ENCODE peak calls at places on chromosomes 6 and 20, in seven cellular contexts. One of them, this sample, is unnamed.

GRCh38 chr20:41428285-41428684 is 61.7 kb upstream of the EMILIN3 start:
- DNase-seq in activated CD8-positive, alpha-beta memory T cell treated with anti-CD3 and anti-CD28 coated beads, Interleukin-2, amount 50 U/mL, for 4 hours: no peak
- DNase-seq in germinal center: no peak
- DNase-seq in cardiac muscle cell: no peak
- DNase-seq in activated B cell treated with CpG ODN at 0.5 μM for 24 hours: no peak
- DNase-seq in stimulated activated CD8-positive, alpha-beta memory T cell treated with anti-CD3 and anti-CD28 coated beads, Interleukin-2, amount 100 ng/mL, for 1 hour: no peak
- DNase-seq in HS-5: peak
- DNase-seq in this sample: no peak

GRCh38 chr6:138404666-138405337 is 779 bp downstream of the HEBP2 start:
- DNase-seq in activated CD8-positive, alpha-beta memory T cell treated with anti-CD3 and anti-CD28 coated beads, Interleukin-2, amount 50 U/mL, for 4 hours: peak
- DNase-seq in germinal center: peak
- DNase-seq in cardiac muscle cell: peak
- DNase-seq in activated B cell treated with CpG ODN at 0.5 μM for 24 hours: peak
- DNase-seq in stimulated activated CD8-positive, alpha-beta memory T cell treated with anti-CD3 and anti-CD28 coated beads, Interleukin-2, amount 100 ng/mL, for 1 hour: no peak
- DNase-seq in HS-5: no peak
- DNase-seq in this sample: no peak

GRCh38 chr6:4405609-4406212 is 270.3 kb upstream of the ECI2 start:
- DNase-seq in activated CD8-positive, alpha-beta memory T cell treated with anti-CD3 and anti-CD28 coated beads, Interleukin-2, amount 50 U/mL, for 4 hours: no peak
- DNase-seq in germinal center: no peak
- DNase-seq in cardiac muscle cell: no peak
- DNase-seq in activated B cell treated with CpG ODN at 0.5 μM for 24 hours: no peak
- DNase-seq in stimulated activated CD8-positive, alpha-beta memory T cell treated with anti-CD3 and anti-CD28 coated beads, Interleukin-2, amount 100 ng/mL, for 1 hour: no peak
- DNase-seq in HS-5: no peak
- DNase-seq in this sample: no peak

GRCh38 chr6:101883398-101883975 is 490.0 kb downstream of the GRIK2 start:
- DNase-seq in activated CD8-positive, alpha-beta memory T cell treated with anti-CD3 and anti-CD28 coated beads, Interleukin-2, amount 50 U/mL, for 4 hours: no peak
- DNase-seq in germinal center: no peak
- DNase-seq in cardiac muscle cell: peak
- DNase-seq in activated B cell treated with CpG ODN at 0.5 μM for 24 hours: no peak
- DNase-seq in stimulated activated CD8-positive, alpha-beta memory T cell treated with anti-CD3 and anti-CD28 coated beads, Interleukin-2, amount 100 ng/mL, for 1 hour: no peak
- DNase-seq in HS-5: no peak
- DNase-seq in this sample: no peak

GRCh38 chr20:4086771-4087677 is 71.7 kb upstream of the RNF24 start:
- DNase-seq in activated CD8-positive, alpha-beta memory T cell treated with anti-CD3 and anti-CD28 coated beads, Interleukin-2, amount 50 U/mL, for 4 hours: no peak
- DNase-seq in germinal center: no peak
- DNase-seq in cardiac muscle cell: no peak
- DNase-seq in activated B cell treated with CpG ODN at 0.5 μM for 24 hours: no peak
- DNase-seq in stimulated activated CD8-positive, alpha-beta memory T cell treated with anti-CD3 and anti-CD28 coated beads, Interleukin-2, amount 100 ng/mL, for 1 hour: no peak
- DNase-seq in HS-5: no peak
- DNase-seq in this sample: no peak

GRCh38 chr6:134766497-134766896 is 183.4 kb downstream of the ALDH8A1 start:
- DNase-seq in activated CD8-positive, alpha-beta memory T cell treated with anti-CD3 and anti-CD28 coated beads, Interleukin-2, amount 50 U/mL, for 4 hours: no peak
- DNase-seq in germinal center: no peak
- DNase-seq in cardiac muscle cell: peak
- DNase-seq in activated B cell treated with CpG ODN at 0.5 μM for 24 hours: no peak
- DNase-seq in stimulated activated CD8-positive, alpha-beta memory T cell treated with anti-CD3 and anti-CD28 coated beads, Interleukin-2, amount 100 ng/mL, for 1 hour: no peak
- DNase-seq in HS-5: no peak
- DNase-seq in this sample: no peak

GRCh38 chr6:108667984-108668383 is 107.3 kb downstream of the FOXO3 start:
- DNase-seq in activated CD8-positive, alpha-beta memory T cell treated with anti-CD3 and anti-CD28 coated beads, Interleukin-2, amount 50 U/mL, for 4 hours: no peak
- DNase-seq in germinal center: no peak
- DNase-seq in cardiac muscle cell: peak
- DNase-seq in activated B cell treated with CpG ODN at 0.5 μM for 24 hours: no peak
- DNase-seq in stimulated activated CD8-positive, alpha-beta memory T cell treated with anti-CD3 and anti-CD28 coated beads, Interleukin-2, amount 100 ng/mL, for 1 hour: no peak
- DNase-seq in HS-5: no peak
- DNase-seq in this sample: no peak

GRCh38 chr6:53718597-53719460 is 53.3 kb upstream of the KLHL31 start:
- DNase-seq in activated CD8-positive, alpha-beta memory T cell treated with anti-CD3 and anti-CD28 coated beads, Interleukin-2, amount 50 U/mL, for 4 hours: no peak
- DNase-seq in germinal center: peak
- DNase-seq in cardiac muscle cell: peak
- DNase-seq in activated B cell treated with CpG ODN at 0.5 μM for 24 hours: no peak
- DNase-seq in stimulated activated CD8-positive, alpha-beta memory T cell treated with anti-CD3 and anti-CD28 coated beads, Interleukin-2, amount 100 ng/mL, for 1 hour: peak
- DNase-seq in HS-5: no peak
- DNase-seq in this sample: peak

GRCh38 chr20:24754691-24755090 is 194.4 kb upstream of the CST7 start:
- DNase-seq in activated CD8-positive, alpha-beta memory T cell treated with anti-CD3 and anti-CD28 coated beads, Interleukin-2, amount 50 U/mL, for 4 hours: no peak
- DNase-seq in germinal center: no peak
- DNase-seq in cardiac muscle cell: no peak
- DNase-seq in activated B cell treated with CpG ODN at 0.5 μM for 24 hours: no peak
- DNase-seq in stimulated activated CD8-positive, alpha-beta memory T cell treated with anti-CD3 and anti-CD28 coated beads, Interleukin-2, amount 100 ng/mL, for 1 hour: no peak
- DNase-seq in HS-5: no peak
- DNase-seq in this sample: no peak

GRCh38 chr20:58649288-58650180 is 1.5 kb upstream of the STX16 start:
- DNase-seq in activated CD8-positive, alpha-beta memory T cell treated with anti-CD3 and anti-CD28 coated beads, Interleukin-2, amount 50 U/mL, for 4 hours: peak
- DNase-seq in germinal center: peak
- DNase-seq in cardiac muscle cell: peak
- DNase-seq in activated B cell treated with CpG ODN at 0.5 μM for 24 hours: peak
- DNase-seq in stimulated activated CD8-positive, alpha-beta memory T cell treated with anti-CD3 and anti-CD28 coated beads, Interleukin-2, amount 100 ng/mL, for 1 hour: no peak
- DNase-seq in HS-5: no peak
- DNase-seq in this sample: no peak

GRCh38 chr20:21808863-21809664 is 103.6 kb downstream of the PAX1 start:
- DNase-seq in activated CD8-positive, alpha-beta memory T cell treated with anti-CD3 and anti-CD28 coated beads, Interleukin-2, amount 50 U/mL, for 4 hours: peak
- DNase-seq in germinal center: peak
- DNase-seq in cardiac muscle cell: peak
- DNase-seq in activated B cell treated with CpG ODN at 0.5 μM for 24 hours: peak
- DNase-seq in stimulated activated CD8-positive, alpha-beta memory T cell treated with anti-CD3 and anti-CD28 coated beads, Interleukin-2, amount 100 ng/mL, for 1 hour: no peak
- DNase-seq in HS-5: no peak
- DNase-seq in this sample: no peak

This sample was measured in NCI-H1048.